ENCODE peak calls at places on chromosomes 13 and 19, in four cellular contexts. H is WTC11, X is HepG2, R is HCT116. Q is an unnamed sample.

GRCh38 chr13:58620171-58620570 is 988.6 kb downstream of the PCDH17 start:
- DNase-seq in H (no peak), X (no peak), R (no peak), Q (no peak)

GRCh38 chr13:84973661-84974060 is 825.6 kb downstream of the SLITRK6 start:
- DNase-seq in H (no peak), X (no peak), R (no peak), Q (no peak)

GRCh38 chr13:83515267-83515666 is 367.0 kb downstream of the SLITRK1 start:
- DNase-seq in H (no peak), X (no peak), R (no peak), Q (no peak)

GRCh38 chr19:50046649-50047503 is 21.1 kb downstream of the ZNF473 start:
- DNase-seq in H (peak), X (peak), R (peak), Q (peak)

GRCh38 chr19:11617207-11618062 is 20.2 kb downstream of the ZNF627 start:
- DNase-seq in H (no peak), X (no peak), R (no peak), Q (no peak)

GRCh38 chr13:70714993-70715392 is 606.7 kb upstream of the KLHL1 start:
- DNase-seq in H (no peak), X (no peak), R (no peak), Q (no peak)

GRCh38 chr19:29660835-29661234 is 4.4 kb upstream of the PLEKHF1 start:
- DNase-seq in H (no peak), X (no peak), R (no peak), Q (no peak)

GRCh38 chr19:44891016-44891882 is at the start of gene TOMM40:
- DNase-seq in H (peak), X (peak), R (no peak), Q (no peak)

GRCh38 chr19:32453736-32454135 is 48.2 kb downstream of the DPY19L3 start:
- DNase-seq in H (no peak), X (no peak), R (no peak), Q (no peak)

GRCh38 chr13:78700121-78700910 is 41.4 kb upstream of the OBI1 start:
- DNase-seq in H (no peak), X (no peak), R (no peak), Q (no peak)

GRCh38 chr19:46787331-46788100 is 878 bp downstream of the SLC1A5 start:
- DNase-seq in H (peak), X (peak), R (no peak), Q (peak)
- TF ChIP-seq SP1 in H (peak), X (no peak), R (no peak), Q (no peak)

DNA sequence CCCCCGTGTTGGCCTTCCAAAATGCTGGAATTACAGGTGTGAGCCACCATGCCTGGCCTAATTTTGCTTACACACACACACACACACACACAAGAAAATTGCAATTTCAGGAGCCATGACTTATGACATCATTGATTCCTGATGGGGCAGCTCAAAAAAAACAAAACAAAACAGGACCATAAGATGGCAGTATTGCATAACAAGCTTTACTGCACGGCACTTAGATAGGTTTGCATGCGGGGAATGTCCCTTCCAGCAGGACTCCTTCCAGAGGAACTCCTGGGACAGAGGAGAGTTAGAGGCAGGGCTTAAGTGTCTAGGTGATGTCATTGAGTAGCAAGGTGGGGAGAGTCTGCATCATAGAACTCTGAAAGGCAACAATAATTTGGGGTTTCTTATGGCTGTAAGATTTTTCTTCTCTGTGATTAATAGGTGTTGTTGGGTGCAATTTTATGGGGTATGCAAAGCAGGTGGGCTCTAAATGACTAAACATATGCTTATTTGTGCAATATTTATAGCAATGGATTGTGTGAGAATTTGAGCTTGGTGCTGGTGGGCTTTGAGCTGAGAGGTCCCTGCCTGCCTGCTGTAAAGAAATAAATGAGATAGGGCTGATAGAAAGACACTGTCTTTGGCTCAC is 9.0 kb upstream of the ACSBG2 start:
- DNase-seq in H (no peak), X (peak), R (peak), Q (peak)
- TF ChIP-seq SP1 in H (no peak), X (no peak), R (no peak), Q (no peak)

DNA sequence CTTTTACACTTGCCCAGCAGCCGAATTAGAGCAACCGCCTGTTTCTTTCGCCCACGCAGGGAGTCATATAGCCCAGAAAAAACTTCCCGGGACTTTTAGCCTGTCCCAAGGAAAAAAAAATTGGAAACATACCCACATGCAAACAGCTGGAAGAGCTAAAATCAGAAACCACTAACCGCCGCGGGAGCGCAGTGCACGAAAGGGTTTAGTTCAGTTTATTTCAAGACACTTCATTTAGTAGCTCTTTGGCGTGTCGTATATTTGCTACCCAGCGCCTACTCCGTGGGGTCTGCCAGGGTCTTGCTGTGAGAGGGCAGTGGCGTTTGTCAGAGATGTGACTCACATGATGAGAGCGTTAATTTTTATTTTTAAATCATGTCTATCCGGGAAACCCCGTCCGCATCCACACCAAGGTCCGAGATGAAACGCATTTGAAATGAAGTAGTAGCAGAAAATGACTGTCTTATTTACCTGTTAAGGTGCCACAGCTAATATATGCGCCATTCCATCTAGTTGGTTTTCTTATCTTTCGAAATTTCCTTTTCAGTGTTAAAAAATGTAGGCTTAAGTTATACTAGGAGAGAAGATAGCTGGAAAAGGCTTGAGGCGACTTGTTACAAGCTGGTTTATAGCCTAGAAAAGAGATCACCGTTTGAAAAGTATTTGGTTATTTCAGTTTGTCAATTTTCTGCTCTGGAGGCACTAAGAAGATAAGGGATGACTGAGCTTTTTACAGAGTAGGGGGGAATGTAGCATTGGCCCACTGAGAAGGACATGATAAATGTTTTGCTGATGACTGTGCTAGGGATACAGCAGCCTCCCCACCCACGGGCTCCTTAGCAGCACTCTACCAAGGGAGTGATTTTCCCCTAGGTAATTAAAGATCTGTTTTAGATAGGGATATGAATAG is 1.7 kb downstream of the KLF5 start:
- DNase-seq in H (no peak), X (no peak), R (no peak), Q (peak)
- TF ChIP-seq SP1 in H (no peak), X (no peak), R (no peak), Q (no peak)

DNA sequence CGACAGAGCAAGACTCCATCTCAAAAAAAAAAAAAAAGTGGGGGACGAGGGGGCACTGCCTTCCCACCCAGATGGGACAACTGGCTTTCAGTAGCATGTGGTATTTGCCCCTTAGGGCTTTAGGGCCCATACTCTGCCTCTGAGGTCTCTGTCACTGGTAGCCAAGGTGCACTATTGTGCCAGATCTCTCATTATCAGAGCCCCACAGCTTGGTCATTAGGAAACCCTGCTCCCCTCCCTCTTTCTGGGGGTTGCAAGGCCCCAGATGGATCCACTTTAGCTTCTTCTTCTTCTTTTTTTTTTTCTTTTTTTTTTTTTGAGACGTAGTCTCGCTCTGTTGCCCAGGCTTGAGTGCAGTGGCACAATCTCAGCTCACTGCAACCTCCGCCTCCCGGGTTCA is 11.2 kb upstream of the ZNF358 start:
- DNase-seq in H (no peak), X (no peak), R (no peak), Q (no peak)
- TF ChIP-seq SP1 in H (no peak), X (no peak), R (no peak), Q (no peak)

GRCh38 chr19:17075035-17075859 is at the start of the genes HAUS8 and MYO9B:
- DNase-seq in H (peak), X (peak), R (peak), Q (peak)

GRCh38 chr19:17077447-17078028 is 2.0 kb downstream of the MYO9B start:
- DNase-seq in H (no peak), X (no peak), R (no peak), Q (no peak)

GRCh38 chr19:17075860-17076538 is 422 bp downstream of the MYO9B start:
- DNase-seq in H (no peak), X (no peak), R (no peak), Q (no peak)

GRCh38 chr19:17078038-17078919 is 2.7 kb downstream of the MYO9B start:
- DNase-seq in H (no peak), X (no peak), R (no peak), Q (no peak)

GRCh38 chr19:17076539-17076919 is 952 bp downstream of the MYO9B start:
- DNase-seq in H (no peak), X (no peak), R (no peak), Q (no peak)
- TF ChIP-seq SP1 in H (no peak), X (no peak), R (no peak), Q (no peak)

GRCh38 chr13:93244918-93245280 is 18.3 kb downstream of the GPC6 start:
- DNase-seq in H (no peak), X (no peak), R (no peak), Q (no peak)

GRCh38 chr13:93243375-93244063 is 16.9 kb downstream of the GPC6 start:
- DNase-seq in H (no peak), X (no peak), R (no peak), Q (no peak)

GRCh38 chr13:93246069-93246468 is 19.5 kb downstream of the GPC6 start:
- DNase-seq in H (no peak), X (no peak), R (no peak), Q (no peak)

GRCh38 chr13:93248627-93249047 is 22.0 kb downstream of the GPC6 start:
- DNase-seq in H (peak), X (peak), R (no peak), Q (peak)

DNA sequence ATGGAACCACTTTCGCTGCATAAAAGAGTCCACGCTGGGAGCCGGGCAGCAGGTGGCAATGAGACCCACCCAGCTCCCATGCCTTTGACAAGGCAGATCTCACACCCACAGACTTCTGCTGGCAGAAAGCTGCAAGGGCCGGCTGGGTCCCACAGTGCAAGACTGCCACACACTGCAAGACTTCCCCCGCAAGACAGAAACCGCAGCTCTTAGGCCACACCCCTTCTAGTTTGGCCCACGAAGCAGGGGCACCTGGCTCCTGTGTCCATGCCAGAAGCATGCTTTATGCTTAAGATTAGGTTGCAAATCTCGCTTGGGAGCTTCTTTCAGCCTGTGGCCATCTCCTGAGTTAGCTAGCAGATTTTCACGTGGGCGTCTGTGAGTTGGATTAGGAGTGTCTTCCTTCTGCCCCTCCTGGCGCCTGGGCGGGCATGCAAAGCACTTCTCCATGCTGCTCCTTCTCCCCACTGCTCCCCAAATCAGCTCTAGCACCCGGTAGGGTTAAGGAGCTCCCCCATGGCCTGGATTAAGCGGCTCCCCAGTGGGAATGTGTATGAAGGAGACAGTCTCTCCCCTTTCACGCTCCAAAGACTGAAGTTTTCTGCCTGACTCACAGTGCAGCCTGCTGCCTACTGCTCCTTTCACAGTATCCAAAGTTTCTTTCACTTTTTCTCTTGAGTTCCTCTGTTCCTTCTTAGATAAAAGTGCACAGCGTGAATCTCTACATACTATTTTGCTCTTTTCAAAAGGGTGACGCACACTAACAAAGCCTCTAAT is 17.7 kb downstream of the GPC6 start:
- DNase-seq in H (no peak), X (no peak), R (no peak), Q (no peak)
- TF ChIP-seq SP1 in H (no peak), X (no peak), R (no peak), Q (no peak)

GRCh38 chr13:46552888-46553520 is at the start of gene LRCH1:
- DNase-seq in H (peak), X (peak), R (peak), Q (peak)
- TF ChIP-seq SP1 in H (peak), X (no peak), R (no peak), Q (no peak)

GRCh38 chr13:98783856-98784478 is 31.5 kb upstream of the SLC15A1 start:
- DNase-seq in H (no peak), X (no peak), R (no peak), Q (no peak)

GRCh38 chr13:98780972-98781869 is 28.7 kb upstream of the SLC15A1 start:
- DNase-seq in H (no peak), X (no peak), R (no peak), Q (no peak)

GRCh38 chr13:98784666-98785065 is 32.2 kb upstream of the SLC15A1 start:
- DNase-seq in H (no peak), X (no peak), R (no peak), Q (no peak)

GRCh38 chr13:98781905-98782304 is 29.4 kb upstream of the SLC15A1 start:
- DNase-seq in H (no peak), X (no peak), R (no peak), Q (no peak)

DNA sequence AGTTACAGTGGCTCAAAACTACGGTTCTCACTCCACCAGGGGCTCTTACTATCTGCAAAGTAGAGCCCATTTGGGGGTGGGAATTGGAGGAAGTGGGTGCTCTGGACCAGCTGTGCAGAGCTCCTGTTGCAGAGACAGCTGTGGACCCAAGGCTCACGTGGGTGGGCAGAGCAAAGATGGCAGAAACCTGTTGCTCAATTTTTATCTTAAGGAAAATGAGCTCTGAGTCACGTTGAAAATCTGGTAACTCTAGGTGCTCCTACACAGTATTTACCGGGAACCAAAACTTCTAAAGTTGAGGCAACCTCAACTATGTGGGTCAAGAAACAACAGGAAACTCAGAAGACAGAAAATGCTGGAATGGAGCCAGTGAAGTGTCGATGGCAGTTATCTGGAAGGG is 30.2 kb upstream of the SLC15A1 start:
- DNase-seq in H (no peak), X (no peak), R (no peak), Q (no peak)
- TF ChIP-seq SP1 in H (no peak), X (no peak), R (no peak), Q (no peak)

GRCh38 chr13:20303636-20304035 is 71.5 kb upstream of the GJB6 start:
- DNase-seq in H (no peak), X (no peak), R (no peak), Q (no peak)
- TF ChIP-seq SP1 in H (no peak), X (no peak), R (no peak), Q (no peak)